ENCODE peak calls at places on chromosome 1, in seven cellular contexts. One of them, this sample, is unnamed.

GRCh38 chr1:14190508-14190907 is 408.0 kb upstream of the KAZN start:
- DNase-seq in H9: peak; percentile 31
- DNase-seq in IMR-90: no peak
- DNase-seq in mesenchymal stem cell: no peak
- DNase-seq in mesendoderm: peak; percentile 50
- DNase-seq in neuronal stem cell: no peak
- DNase-seq in H1: peak; percentile 1
- DNase-seq in this sample: peak; percentile 96

GRCh38 chr1:52970149-52970548 is 43.1 kb downstream of the SCP2 start:
- DNase-seq in H9: peak; percentile 51
- DNase-seq in IMR-90: peak; percentile 20
- DNase-seq in mesenchymal stem cell: peak; percentile 26
- DNase-seq in mesendoderm: peak; percentile 61
- DNase-seq in neuronal stem cell: no peak
- DNase-seq in H1: no peak
- DNase-seq in this sample: no peak

GRCh38 chr1:206560021-206560716 is 52.1 kb downstream of the EIF2D start:
- DNase-seq in H9: no peak
- DNase-seq in IMR-90: no peak
- DNase-seq in mesenchymal stem cell: peak; percentile 38
- DNase-seq in mesendoderm: no peak
- DNase-seq in neuronal stem cell: no peak
- DNase-seq in H1: no peak
- DNase-seq in this sample: no peak

GRCh38 chr1:206955476-206956312 is 9.4 kb upstream of the PIGR start:
- DNase-seq in H9: no peak
- DNase-seq in IMR-90: no peak
- DNase-seq in mesenchymal stem cell: no peak
- DNase-seq in mesendoderm: peak; percentile 54
- DNase-seq in neuronal stem cell: no peak
- DNase-seq in H1: no peak
- DNase-seq in this sample: no peak

GRCh38 chr1:115184260-115184950 is 95.1 kb upstream of the TSPAN2 start:
- DNase-seq in H9: no peak
- DNase-seq in IMR-90: no peak
- DNase-seq in mesenchymal stem cell: no peak
- DNase-seq in mesendoderm: no peak
- DNase-seq in neuronal stem cell: no peak
- DNase-seq in H1: no peak
- DNase-seq in this sample: peak; percentile 52

GRCh38 chr1:19096036-19096833 is 113.8 kb downstream of the UBR4 start:
- DNase-seq in H9: no peak
- DNase-seq in IMR-90: peak; percentile 7
- DNase-seq in mesenchymal stem cell: no peak
- DNase-seq in mesendoderm: peak; percentile 50
- DNase-seq in neuronal stem cell: peak; percentile 9
- DNase-seq in H1: no peak
- DNase-seq in this sample: peak; percentile 9

GRCh38 chr1:64479874-64480273 is 9.9 kb downstream of the CACHD1 start:
- DNase-seq in H9: no peak
- DNase-seq in IMR-90: no peak
- DNase-seq in mesenchymal stem cell: no peak
- DNase-seq in mesendoderm: no peak
- DNase-seq in neuronal stem cell: no peak
- DNase-seq in H1: no peak
- DNase-seq in this sample: no peak

GRCh38 chr1:206963119-206963712 is 7.0 kb downstream of the FCAMR start:
- DNase-seq in H9: no peak
- DNase-seq in IMR-90: peak; percentile 37
- DNase-seq in mesenchymal stem cell: no peak
- DNase-seq in mesendoderm: no peak
- DNase-seq in neuronal stem cell: no peak
- DNase-seq in H1: no peak
- DNase-seq in this sample: no peak

GRCh38 chr1:150281221-150281757 is 1.1 kb upstream of the CIART start:
- DNase-seq in H9: peak; percentile 72
- DNase-seq in IMR-90: peak; percentile 70
- DNase-seq in mesenchymal stem cell: peak; percentile 79
- DNase-seq in mesendoderm: peak; percentile 86
- DNase-seq in neuronal stem cell: peak; percentile 62
- DNase-seq in H1: no peak
- DNase-seq in this sample: peak; percentile 21

GRCh38 chr1:2803086-2803930 is 1.8 kb upstream of the TTC34 start:
- DNase-seq in H9: no peak
- DNase-seq in IMR-90: no peak
- DNase-seq in mesenchymal stem cell: no peak
- DNase-seq in mesendoderm: no peak
- DNase-seq in neuronal stem cell: no peak
- DNase-seq in H1: no peak
- DNase-seq in this sample: no peak

GRCh38 chr1:26126321-26127084 is 14.9 kb downstream of the PDIK1L start:
- DNase-seq in H9: no peak
- DNase-seq in IMR-90: peak; percentile 26
- DNase-seq in mesenchymal stem cell: peak; percentile 44
- DNase-seq in mesendoderm: peak; percentile 48
- DNase-seq in neuronal stem cell: no peak
- DNase-seq in H1: no peak
- DNase-seq in this sample: peak; percentile 75

GRCh38 chr1:214446772-214447556 is 104.4 kb downstream of the PTPN14 start:
- DNase-seq in H9: peak; percentile 92
- DNase-seq in IMR-90: peak; percentile 93
- DNase-seq in mesenchymal stem cell: peak; percentile 93
- DNase-seq in mesendoderm: peak; percentile 100
- DNase-seq in neuronal stem cell: no peak
- DNase-seq in H1: peak; percentile 82
- DNase-seq in this sample: peak; percentile 92

GRCh38 chr1:27351541-27352107 is 9.8 kb downstream of the SYTL1 start:
- DNase-seq in H9: no peak
- DNase-seq in IMR-90: no peak
- DNase-seq in mesenchymal stem cell: no peak
- DNase-seq in mesendoderm: no peak
- DNase-seq in neuronal stem cell: no peak
- DNase-seq in H1: no peak
- DNase-seq in this sample: no peak

GRCh38 chr1:172245788-172246187 is 174.7 kb upstream of the C1orf105 start:
- DNase-seq in H9: no peak
- DNase-seq in IMR-90: no peak
- DNase-seq in mesenchymal stem cell: no peak
- DNase-seq in mesendoderm: no peak
- DNase-seq in neuronal stem cell: no peak
- DNase-seq in H1: no peak
- DNase-seq in this sample: no peak

GRCh38 chr1:102879439-102879993 is 228.8 kb downstream of the COL11A1 start:
- DNase-seq in H9: no peak
- DNase-seq in IMR-90: peak; percentile 86
- DNase-seq in mesenchymal stem cell: peak; percentile 67
- DNase-seq in mesendoderm: peak; percentile 45
- DNase-seq in neuronal stem cell: no peak
- DNase-seq in H1: no peak
- DNase-seq in this sample: peak; percentile 91

GRCh38 chr1:209989525-209989924 is 51.5 kb downstream of the SYT14 start:
- DNase-seq in H9: no peak
- DNase-seq in IMR-90: peak; percentile 34
- DNase-seq in mesenchymal stem cell: peak; percentile 15
- DNase-seq in mesendoderm: no peak
- DNase-seq in neuronal stem cell: no peak
- DNase-seq in H1: no peak
- DNase-seq in this sample: peak; percentile 2

GRCh38 chr1:206738370-206739366 is 31.9 kb upstream of the IL19 start:
- DNase-seq in H9: peak; percentile 49
- DNase-seq in IMR-90: peak; percentile 28
- DNase-seq in mesenchymal stem cell: no peak
- DNase-seq in mesendoderm: peak; percentile 70
- DNase-seq in neuronal stem cell: no peak
- DNase-seq in H1: no peak
- DNase-seq in this sample: peak; percentile 40

GRCh38 chr1:68174173-68175113 is 57.9 kb downstream of the WLS start:
- DNase-seq in H9: no peak
- DNase-seq in IMR-90: peak; percentile 98
- DNase-seq in mesenchymal stem cell: peak; percentile 91
- DNase-seq in mesendoderm: peak; percentile 61
- DNase-seq in neuronal stem cell: peak; percentile 32
- DNase-seq in H1: no peak
- DNase-seq in this sample: peak; percentile 57

GRCh38 chr1:12083766-12084165 is 20.7 kb downstream of the TNFRSF8 start:
- DNase-seq in H9: no peak
- DNase-seq in IMR-90: peak; percentile 87
- DNase-seq in mesenchymal stem cell: no peak
- DNase-seq in mesendoderm: no peak
- DNase-seq in neuronal stem cell: no peak
- DNase-seq in H1: no peak
- DNase-seq in this sample: no peak

GRCh38 chr1:90705910-90706309 is 11.2 kb downstream of the BARHL2 start:
- DNase-seq in H9: no peak
- DNase-seq in IMR-90: no peak
- DNase-seq in mesenchymal stem cell: no peak
- DNase-seq in mesendoderm: no peak
- DNase-seq in neuronal stem cell: no peak
- DNase-seq in H1: no peak
- DNase-seq in this sample: no peak

GRCh38 chr1:4724001-4724400 is 69.6 kb downstream of the AJAP1 start:
- DNase-seq in H9: no peak
- DNase-seq in IMR-90: no peak
- DNase-seq in mesenchymal stem cell: no peak
- DNase-seq in mesendoderm: no peak
- DNase-seq in neuronal stem cell: no peak
- DNase-seq in H1: no peak
- DNase-seq in this sample: no peak
- H3K18ac ChIP-seq in H9: no peak overlapping the region
- H3K18ac ChIP-seq in IMR-90: no peak overlapping the region
- H3K18ac ChIP-seq in mesenchymal stem cell: no peak overlapping the region
- H3K18ac ChIP-seq in mesendoderm: no peak overlapping the region
- H3K18ac ChIP-seq in neuronal stem cell: peak overlapping the region; percentile 63
- H3K18ac ChIP-seq in H1: no peak overlapping the region
- H3K18ac ChIP-seq in this sample: no peak overlapping the region

DNA sequence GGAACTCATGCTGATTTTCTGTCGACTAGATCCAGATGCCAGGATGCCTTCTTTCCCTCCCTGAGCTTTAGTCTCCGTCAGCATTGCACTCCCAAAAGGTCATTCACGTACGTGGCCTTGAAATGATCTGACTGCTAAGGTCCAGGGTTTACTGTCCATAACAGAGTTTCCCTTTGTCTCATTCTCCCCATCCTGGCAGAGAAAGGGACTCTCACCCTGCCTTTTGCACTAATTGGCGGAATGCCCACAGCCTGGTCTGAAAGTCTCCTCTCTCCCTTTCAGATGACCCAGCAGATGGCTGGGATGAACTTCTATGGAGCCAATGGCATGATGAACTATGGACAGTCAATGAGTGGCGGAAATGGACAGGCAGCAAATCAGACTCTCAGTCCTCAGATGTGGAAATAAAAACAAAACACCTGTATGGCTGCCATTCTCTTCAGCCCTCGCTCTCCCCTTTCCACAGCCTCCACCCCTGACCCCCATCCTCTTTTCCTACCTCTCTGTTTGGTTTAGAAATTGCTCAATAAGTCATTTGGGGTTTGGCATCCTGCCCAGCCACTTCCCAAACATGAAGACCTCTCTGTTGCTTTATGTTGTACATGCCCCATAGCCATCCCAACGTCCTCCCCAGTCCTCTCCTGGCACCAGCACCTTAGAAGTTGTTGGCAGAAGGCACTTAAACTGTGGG is 28.4 kb upstream of the ZFP69B start:
- DNase-seq in H9: no peak
- DNase-seq in IMR-90: peak; percentile 23
- DNase-seq in mesenchymal stem cell: no peak
- DNase-seq in mesendoderm: no peak
- DNase-seq in neuronal stem cell: no peak
- DNase-seq in H1: no peak
- DNase-seq in this sample: no peak
- H2BK120ac ChIP-seq in H9: no peak overlapping the region
- H2BK120ac ChIP-seq in IMR-90: no peak overlapping the region
- H2BK120ac ChIP-seq in mesenchymal stem cell: no peak overlapping the region
- H2BK120ac ChIP-seq in mesendoderm: no peak overlapping the region
- H2BK120ac ChIP-seq in neuronal stem cell: no peak overlapping the region
- H2BK120ac ChIP-seq in H1: no peak overlapping the region
- H2BK120ac ChIP-seq in this sample: no peak overlapping the region

GRCh38 chr1:7069888-7070287 is 284.6 kb downstream of the CAMTA1 start:
- DNase-seq in H9: peak; percentile 79
- DNase-seq in IMR-90: no peak
- DNase-seq in mesenchymal stem cell: no peak
- DNase-seq in mesendoderm: peak; percentile 56
- DNase-seq in neuronal stem cell: peak; percentile 37
- DNase-seq in H1: peak; percentile 34
- DNase-seq in this sample: no peak
- H3K27ac ChIP-seq in H9: no peak overlapping the region
- H3K27ac ChIP-seq in IMR-90: no peak overlapping the region
- H3K27ac ChIP-seq in mesenchymal stem cell: no peak overlapping the region
- H3K27ac ChIP-seq in mesendoderm: no peak overlapping the region
- H3K27ac ChIP-seq in neuronal stem cell: no peak overlapping the region
- H3K27ac ChIP-seq in H1: no peak overlapping the region
- H3K27ac ChIP-seq in this sample: no peak overlapping the region

GRCh38 chr1:60033066-60033465 is 40.5 kb downstream of the C1orf87 start:
- DNase-seq in H9: no peak
- DNase-seq in IMR-90: no peak
- DNase-seq in mesenchymal stem cell: no peak
- DNase-seq in mesendoderm: no peak
- DNase-seq in neuronal stem cell: no peak
- DNase-seq in H1: no peak
- DNase-seq in this sample: no peak
- H3K18ac ChIP-seq in H9: no peak overlapping the region
- H3K18ac ChIP-seq in IMR-90: no peak overlapping the region
- H3K18ac ChIP-seq in mesenchymal stem cell: no peak overlapping the region
- H3K18ac ChIP-seq in mesendoderm: no peak overlapping the region
- H3K18ac ChIP-seq in neuronal stem cell: no peak overlapping the region
- H3K18ac ChIP-seq in H1: no peak overlapping the region
- H3K18ac ChIP-seq in this sample: no peak overlapping the region

GRCh38 chr1:41411229-41411628 is 50.0 kb downstream of the FOXO6 start:
- DNase-seq in H9: no peak
- DNase-seq in IMR-90: no peak
- DNase-seq in mesenchymal stem cell: no peak
- DNase-seq in mesendoderm: peak; percentile 21
- DNase-seq in neuronal stem cell: no peak
- DNase-seq in H1: no peak
- DNase-seq in this sample: peak; percentile 48
- H2BK120ac ChIP-seq in H9: no peak overlapping the region
- H2BK120ac ChIP-seq in IMR-90: no peak overlapping the region
- H2BK120ac ChIP-seq in mesenchymal stem cell: no peak overlapping the region
- H2BK120ac ChIP-seq in mesendoderm: no peak overlapping the region
- H2BK120ac ChIP-seq in neuronal stem cell: no peak overlapping the region
- H2BK120ac ChIP-seq in H1: no peak overlapping the region
- H2BK120ac ChIP-seq in this sample: no peak overlapping the region

GRCh38 chr1:40281852-40282251 is 23.8 kb downstream of the ZMPSTE24 start:
- DNase-seq in H9: no peak
- DNase-seq in IMR-90: no peak
- DNase-seq in mesenchymal stem cell: no peak
- DNase-seq in mesendoderm: no peak
- DNase-seq in neuronal stem cell: no peak
- DNase-seq in H1: no peak
- DNase-seq in this sample: no peak
- H3K27ac ChIP-seq in H9: no peak overlapping the region
- H3K27ac ChIP-seq in IMR-90: no peak overlapping the region
- H3K27ac ChIP-seq in mesenchymal stem cell: no peak overlapping the region
- H3K27ac ChIP-seq in mesendoderm: no peak overlapping the region
- H3K27ac ChIP-seq in neuronal stem cell: no peak overlapping the region
- H3K27ac ChIP-seq in H1: no peak overlapping the region
- H3K27ac ChIP-seq in this sample: no peak overlapping the region